ENCODE peak calls at places on chromosomes 2 and 18, in four cellular contexts. One of them, this sample, is unnamed.

GRCh38 chr18:78984941-78985784 is 5.5 kb downstream of the SALL3 start:
- DNase-seq in hypothalamus: no peak
- DNase-seq in fibroblast of villous mesenchyme: peak
- DNase-seq in MCF 10A: peak
- DNase-seq in this sample: peak

GRCh38 chr18:71116535-71116934 is 827.7 kb downstream of the SOCS6 start:
- DNase-seq in hypothalamus: no peak
- DNase-seq in fibroblast of villous mesenchyme: no peak
- DNase-seq in MCF 10A: peak
- DNase-seq in this sample: no peak

GRCh38 chr2:106193491-106193976 is 567 bp downstream of the UXS1 start:
- DNase-seq in hypothalamus: no peak
- DNase-seq in fibroblast of villous mesenchyme: no peak
- DNase-seq in MCF 10A: peak
- DNase-seq in this sample: peak

GRCh38 chr2:41926614-41927580 is 120.9 kb upstream of the PKDCC start:
- DNase-seq in hypothalamus: no peak
- DNase-seq in fibroblast of villous mesenchyme: peak
- DNase-seq in MCF 10A: peak
- DNase-seq in this sample: no peak

GRCh38 chr2:144083211-144083610 is 436.7 kb downstream of the ZEB2 start:
- DNase-seq in hypothalamus: no peak
- DNase-seq in fibroblast of villous mesenchyme: no peak
- DNase-seq in MCF 10A: peak
- DNase-seq in this sample: no peak

GRCh38 chr2:204177977-204178522 is 241.5 kb downstream of the ICOS start:
- DNase-seq in hypothalamus: no peak
- DNase-seq in fibroblast of villous mesenchyme: peak
- DNase-seq in MCF 10A: peak
- DNase-seq in this sample: peak

GRCh38 chr18:61820842-61821241 is 72.0 kb downstream of the RNF152 start:
- DNase-seq in hypothalamus: no peak
- DNase-seq in fibroblast of villous mesenchyme: peak
- DNase-seq in MCF 10A: peak
- DNase-seq in this sample: no peak

GRCh38 chr2:20534913-20535801 is 88.3 kb downstream of the RHOB start:
- DNase-seq in hypothalamus: no peak
- DNase-seq in fibroblast of villous mesenchyme: no peak
- DNase-seq in MCF 10A: no peak
- DNase-seq in this sample: no peak

GRCh38 chr2:209872675-209873074 is 101.0 kb downstream of the UNC80 start:
- DNase-seq in hypothalamus: no peak
- DNase-seq in fibroblast of villous mesenchyme: no peak
- DNase-seq in MCF 10A: peak
- DNase-seq in this sample: no peak

GRCh38 chr2:215843579-215843978 is 169.8 kb downstream of the MREG start:
- DNase-seq in hypothalamus: no peak
- DNase-seq in fibroblast of villous mesenchyme: peak
- DNase-seq in MCF 10A: peak
- DNase-seq in this sample: no peak

GRCh38 chr2:27264253-27264752 is 1.5 kb upstream of the SLC30A3 start:
- DNase-seq in hypothalamus: no peak
- DNase-seq in fibroblast of villous mesenchyme: no peak
- DNase-seq in MCF 10A: no peak
- DNase-seq in this sample: no peak

GRCh38 chr2:187252063-187252462 is 196.0 kb downstream of the CALCRL start:
- DNase-seq in hypothalamus: no peak
- DNase-seq in fibroblast of villous mesenchyme: no peak
- DNase-seq in MCF 10A: no peak
- DNase-seq in this sample: no peak

GRCh38 chr2:9002637-9003365 is 683 bp downstream of the MBOAT2 start:
- DNase-seq in hypothalamus: no peak
- DNase-seq in fibroblast of villous mesenchyme: peak
- DNase-seq in MCF 10A: peak
- DNase-seq in this sample: no peak

GRCh38 chr2:9778012-9778411 is 65.3 kb upstream of the TAF1B start:
- DNase-seq in hypothalamus: no peak
- DNase-seq in fibroblast of villous mesenchyme: no peak
- DNase-seq in MCF 10A: peak
- DNase-seq in this sample: peak

GRCh38 chr18:76821875-76822509 is 365 bp upstream of the ZNF236 start:
- DNase-seq in hypothalamus: peak
- DNase-seq in fibroblast of villous mesenchyme: peak
- DNase-seq in MCF 10A: peak
- DNase-seq in this sample: peak

GRCh38 chr2:45008296-45009129 is 739 bp downstream of the SIX2 start:
- DNase-seq in hypothalamus: no peak
- DNase-seq in fibroblast of villous mesenchyme: no peak
- DNase-seq in MCF 10A: no peak
- DNase-seq in this sample: no peak

This sample was measured in HuH-7.